ENCODE peak calls at places on chromosomes 1 and 21, in seven cellular contexts. L, O, W, N, C, H and D are unnamed samples.

GRCh38 chr1:220487297-220487820 is 40.6 kb upstream of the MARK1 start:
- DNase-seq in L (peak), O (no peak), W (no peak), N (peak), C (peak), H (no peak), D (no peak)

GRCh38 chr1:69976896-69977295 is 228.5 kb downstream of the LRRC40 start:
- DNase-seq in L (peak), O (no peak), W (no peak), N (no peak), C (peak), H (no peak), D (no peak)

GRCh38 chr21:46581780-46582307 is 23.0 kb downstream of the S100B start:
- DNase-seq in L (no peak), O (no peak), W (no peak), N (no peak), C (no peak), H (no peak), D (no peak)

GRCh38 chr1:77831976-77832695 is 52.7 kb downstream of the MIGA1 start:
- DNase-seq in L (no peak), O (no peak), W (no peak), N (no peak), C (peak), H (no peak), D (no peak)

GRCh38 chr1:89271616-89272015 is 1.0 kb downstream of the GBP5 start:
- DNase-seq in L (no peak), O (no peak), W (no peak), N (no peak), C (peak), H (no peak), D (no peak)

GRCh38 chr1:171438441-171438840 is 46.9 kb upstream of the PRRC2C start:
- DNase-seq in L (no peak), O (no peak), W (no peak), N (no peak), C (peak), H (no peak), D (no peak)

GRCh38 chr1:46613661-46614603 is 2.7 kb downstream of the MOB3C start:
- DNase-seq in L (no peak), O (peak), W (peak), N (no peak), C (peak), H (no peak), D (no peak)

GRCh38 chr1:6953874-6954502 is 168.7 kb downstream of the CAMTA1 start:
- DNase-seq in L (no peak), O (no peak), W (no peak), N (no peak), C (no peak), H (no peak), D (no peak)

GRCh38 chr21:26918318-26919065 is 48.4 kb downstream of the ADAMTS5 start:
- DNase-seq in L (no peak), O (no peak), W (no peak), N (no peak), C (peak), H (no peak), D (no peak)

GRCh38 chr1:68819190-68819829 is 322.4 kb upstream of the DEPDC1 start:
- DNase-seq in L (peak), O (peak), W (no peak), N (peak), C (peak), H (no peak), D (no peak)

GRCh38 chr1:46589529-46589928 is 14.5 kb downstream of the MKNK1 start:
- DNase-seq in L (no peak), O (no peak), W (no peak), N (no peak), C (no peak), H (no peak), D (no peak)

GRCh38 chr1:28265577-28265976 is 6.3 kb downstream of the SESN2 start:
- DNase-seq in L (no peak), O (no peak), W (no peak), N (no peak), C (no peak), H (no peak), D (no peak)

GRCh38 chr1:240284656-240285427 is 193.2 kb downstream of the FMN2 start:
- DNase-seq in L (no peak), O (no peak), W (no peak), N (no peak), C (peak), H (no peak), D (no peak)

GRCh38 chr1:28064064-28064463 is 24.3 kb downstream of the EYA3 start:
- DNase-seq in L (no peak), O (no peak), W (no peak), N (no peak), C (peak), H (no peak), D (no peak)

GRCh38 chr21:29938968-29939858 is 583 bp downstream of the GRIK1 start:
- DNase-seq in L (no peak), O (peak), W (no peak), N (peak), C (peak), H (no peak), D (no peak)

GRCh38 chr1:113109908-113110554 is 37.0 kb downstream of the LRIG2 start:
- DNase-seq in L (no peak), O (no peak), W (no peak), N (no peak), C (peak), H (no peak), D (no peak)

GRCh38 chr1:155648207-155649147 is 38.5 kb downstream of the MSTO1 start:
- DNase-seq in L (peak), O (no peak), W (no peak), N (peak), C (peak), H (no peak), D (no peak)

GRCh38 chr1:39663559-39663958 is 8.3 kb downstream of the NT5C1A start:
- DNase-seq in L (no peak), O (peak), W (no peak), N (no peak), C (no peak), H (no peak), D (no peak)

GRCh38 chr1:42162181-42162580 is 2.4 kb downstream of the GUCA2A start:
- DNase-seq in L (no peak), O (no peak), W (no peak), N (no peak), C (no peak), H (no peak), D (no peak)

GRCh38 chr1:47231314-47232186 is 475 bp downstream of the TAL1 start:
- DNase-seq in L (peak), O (peak), W (no peak), N (no peak), C (peak), H (no peak), D (peak)

GRCh38 chr1:150922519-150922975 is 3.6 kb upstream of the SETDB1 start:
- DNase-seq in L (peak), O (peak), W (peak), N (peak), C (peak), H (peak), D (peak)

GRCh38 chr1:186325239-186325638 is 49.8 kb downstream of the TPR start:
- DNase-seq in L (peak), O (no peak), W (no peak), N (no peak), C (peak), H (no peak), D (no peak)

GRCh38 chr1:93690921-93691789 is 9.5 kb upstream of the BCAR3 start:
- DNase-seq in L (peak), O (peak), W (no peak), N (peak), C (no peak), H (no peak), D (no peak)

GRCh38 chr1:54309631-54310366 is 96.4 kb downstream of the SSBP3 start:
- DNase-seq in L (no peak), O (peak), W (no peak), N (peak), C (no peak), H (no peak), D (no peak)

GRCh38 chr1:215250913-215251312 is 168.4 kb downstream of the KCNK2 start:
- DNase-seq in L (no peak), O (no peak), W (no peak), N (no peak), C (no peak), H (no peak), D (no peak)

GRCh38 chr1:214419650-214420049 is 131.8 kb downstream of the PTPN14 start:
- DNase-seq in L (no peak), O (peak), W (no peak), N (no peak), C (no peak), H (no peak), D (no peak)

GRCh38 chr1:198726455-198726854 is 87.6 kb downstream of the PTPRC start:
- DNase-seq in L (no peak), O (no peak), W (no peak), N (no peak), C (peak), H (no peak), D (no peak)

GRCh38 chr1:79259390-79260336 is 253.1 kb upstream of the ADGRL4 start:
- DNase-seq in L (peak), O (no peak), W (no peak), N (peak), C (peak), H (no peak), D (no peak)

GRCh38 chr1:45769261-45769932 is 18.9 kb upstream of the IPP start:
- DNase-seq in L (no peak), O (peak), W (no peak), N (no peak), C (peak), H (no peak), D (no peak)

GRCh38 chr1:112505878-112506277 is 2.9 kb upstream of the WNT2B start:
- DNase-seq in L (no peak), O (no peak), W (no peak), N (no peak), C (no peak), H (no peak), D (no peak)

GRCh38 chr1:210598135-210598652 is 269.5 kb downstream of the HHAT start:
- DNase-seq in L (peak), O (peak), W (no peak), N (no peak), C (peak), H (no peak), D (no peak)

GRCh38 chr21:45167796-45168222 is 93.4 kb downstream of the ADARB1 start:
- DNase-seq in L (no peak), O (no peak), W (no peak), N (no peak), C (peak), H (no peak), D (no peak)

GRCh38 chr1:93446837-93447451 is 974 bp upstream of the FNBP1L start:
- DNase-seq in L (peak), O (no peak), W (no peak), N (no peak), C (peak), H (peak), D (no peak)

GRCh38 chr1:203268901-203269653 is 36.2 kb upstream of the BTG2 start:
- DNase-seq in L (peak), O (peak), W (no peak), N (peak), C (peak), H (peak), D (no peak)

GRCh38 chr21:38380391-38381137 is 117.7 kb downstream of the ERG start:
- DNase-seq in L (no peak), O (no peak), W (no peak), N (no peak), C (peak), H (no peak), D (no peak)